ENCODE peak calls at places on chromosomes 1 and 21, in four cellular contexts. One of them, this sample, is unnamed.

GRCh38 chr1:233114159-233114558 is 163.7 kb downstream of the NTPCR start:
- DNase-seq in NCI-H1092: no peak
- DNase-seq in activated CD8-positive, alpha-beta memory T cell treated with anti-CD3 and anti-CD28 coated beads for 48 hours: no peak
- DNase-seq in T-cell: no peak
- DNase-seq in this sample: no peak

GRCh38 chr1:1915911-1916835 is 1.1 kb downstream of the CALML6 start:
- DNase-seq in NCI-H1092: no peak
- DNase-seq in activated CD8-positive, alpha-beta memory T cell treated with anti-CD3 and anti-CD28 coated beads for 48 hours: no peak
- DNase-seq in T-cell: no peak
- DNase-seq in this sample: no peak

GRCh38 chr21:25126564-25126963 is 480.7 kb downstream of the MRPL39 start:
- DNase-seq in NCI-H1092: no peak
- DNase-seq in activated CD8-positive, alpha-beta memory T cell treated with anti-CD3 and anti-CD28 coated beads for 48 hours: no peak
- DNase-seq in T-cell: no peak
- DNase-seq in this sample: no peak

GRCh38 chr1:168293372-168293771 is 12.7 kb downstream of the TBX19 start:
- DNase-seq in NCI-H1092: no peak
- DNase-seq in activated CD8-positive, alpha-beta memory T cell treated with anti-CD3 and anti-CD28 coated beads for 48 hours: no peak
- DNase-seq in T-cell: no peak
- DNase-seq in this sample: no peak

GRCh38 chr1:151946366-151946764 is 37.1 kb upstream of the THEM4 start:
- DNase-seq in NCI-H1092: no peak
- DNase-seq in activated CD8-positive, alpha-beta memory T cell treated with anti-CD3 and anti-CD28 coated beads for 48 hours: no peak
- DNase-seq in T-cell: no peak
- DNase-seq in this sample: no peak

GRCh38 chr1:153478692-153479618 is 18.5 kb upstream of the S100A7 start:
- DNase-seq in NCI-H1092: no peak
- DNase-seq in activated CD8-positive, alpha-beta memory T cell treated with anti-CD3 and anti-CD28 coated beads for 48 hours: no peak
- DNase-seq in T-cell: no peak
- DNase-seq in this sample: no peak

GRCh38 chr1:28792644-28793121 is 19.3 kb upstream of the OPRD1 start:
- DNase-seq in NCI-H1092: no peak
- DNase-seq in activated CD8-positive, alpha-beta memory T cell treated with anti-CD3 and anti-CD28 coated beads for 48 hours: no peak
- DNase-seq in T-cell: no peak
- DNase-seq in this sample: no peak

GRCh38 chr1:206709772-206710456 is 25.2 kb downstream of the MAPKAPK2 start:
- DNase-seq in NCI-H1092: no peak
- DNase-seq in activated CD8-positive, alpha-beta memory T cell treated with anti-CD3 and anti-CD28 coated beads for 48 hours: no peak
- DNase-seq in T-cell: no peak
- DNase-seq in this sample: no peak

GRCh38 chr1:218482683-218483082 is 137.5 kb downstream of the TGFB2 start:
- DNase-seq in NCI-H1092: no peak
- DNase-seq in activated CD8-positive, alpha-beta memory T cell treated with anti-CD3 and anti-CD28 coated beads for 48 hours: no peak
- DNase-seq in T-cell: no peak
- DNase-seq in this sample: no peak

GRCh38 chr1:162003825-162004205 is 19.9 kb downstream of the OLFML2B start:
- DNase-seq in NCI-H1092: no peak
- DNase-seq in activated CD8-positive, alpha-beta memory T cell treated with anti-CD3 and anti-CD28 coated beads for 48 hours: no peak
- DNase-seq in T-cell: no peak
- DNase-seq in this sample: no peak

GRCh38 chr1:204711947-204712701 is 26.6 kb upstream of the LRRN2 start:
- DNase-seq in NCI-H1092: peak
- DNase-seq in activated CD8-positive, alpha-beta memory T cell treated with anti-CD3 and anti-CD28 coated beads for 48 hours: no peak
- DNase-seq in T-cell: no peak
- DNase-seq in this sample: no peak

GRCh38 chr1:10339815-10340214 is 59.0 kb upstream of the PGD start:
- DNase-seq in NCI-H1092: no peak
- DNase-seq in activated CD8-positive, alpha-beta memory T cell treated with anti-CD3 and anti-CD28 coated beads for 48 hours: no peak
- DNase-seq in T-cell: no peak
- DNase-seq in this sample: no peak

This sample was measured in naive thymus-derived CD8-positive, alpha-beta T cell.